ENCODE peak calls at places on chromosomes 3 and 15, in ten cellular contexts. W is cardiac muscle cell, X is left ventricle myocardium inferior, F is colonic mucosa, C is Peyer's patch, U is breast epithelium, S is pancreas, N is HCT116, P is psoas muscle, M is heart right ventricle. Y is an unnamed sample.

GRCh38 chr3:57855943-57856342 is 99.8 kb downstream of the SLMAP start:
- DNase-seq in W (no peak), X (no peak), F (no peak), C (no peak), U (no peak), S (no peak), N (no peak), P (no peak), M (no peak), Y (no peak)

GRCh38 chr15:89114974-89115373 is 26.7 kb downstream of the ABHD2 start:
- DNase-seq in W (peak; percentile 55), X (no peak), F (no peak), C (no peak), U (no peak), S (no peak), N (no peak), P (no peak), M (no peak), Y (no peak)

GRCh38 chr15:25844981-25845680 is 18.0 kb downstream of the ATP10A start:
- DNase-seq in W (no peak), X (no peak), F (no peak), C (no peak), U (no peak), S (no peak), N (no peak), P (no peak), M (no peak), Y (no peak)

GRCh38 chr3:181730364-181730763 is 18.6 kb downstream of the SOX2 start:
- DNase-seq in W (no peak), X (no peak), F (no peak), C (no peak), U (no peak), S (no peak), N (no peak), P (no peak), M (no peak), Y (no peak)

GRCh38 chr3:110293660-110294059 is 778.0 kb upstream of the NECTIN3 start:
- DNase-seq in W (no peak), X (no peak), F (no peak), C (no peak), U (no peak), S (no peak), N (no peak), P (no peak), M (no peak), Y (no peak)

GRCh38 chr3:29427266-29428103 is 146.6 kb downstream of the RBMS3 start:
- DNase-seq in W (no peak), X (no peak), F (no peak), C (no peak), U (no peak), S (no peak), N (no peak), P (no peak), M (peak; percentile 15), Y (no peak)

GRCh38 chr15:60396100-60396499 is 1.7 kb downstream of the ANXA2 start:
- DNase-seq in W (no peak), X (no peak), F (no peak), C (no peak), U (no peak), S (no peak), N (no peak), P (no peak), M (no peak), Y (no peak)

GRCh38 chr3:150020527-150020926 is 49.8 kb upstream of the PFN2 start:
- DNase-seq in W (no peak), X (no peak), F (no peak), C (no peak), U (no peak), S (no peak), N (no peak), P (no peak), M (no peak), Y (no peak)

GRCh38 chr3:122265937-122266336 is 59.1 kb upstream of the CSTA start:
- DNase-seq in W (no peak), X (no peak), F (no peak), C (no peak), U (no peak), S (no peak), N (no peak), P (no peak), M (no peak), Y (no peak)

GRCh38 chr3:9940746-9941145 is 7.1 kb downstream of the CRELD1 start:
- DNase-seq in W (no peak), X (no peak), F (no peak), C (no peak), U (no peak), S (no peak), N (no peak), P (no peak), M (no peak), Y (no peak)

GRCh38 chr15:62972814-62973213 is 69.7 kb upstream of the TPM1 start:
- DNase-seq in W (no peak), X (no peak), F (no peak), C (no peak), U (no peak), S (no peak), N (no peak), P (no peak), M (no peak), Y (no peak)

GRCh38 chr3:69088033-69088432 is 3.3 kb downstream of the ARL6IP5 start:
- DNase-seq in W (no peak), X (no peak), F (no peak), C (no peak), U (no peak), S (no peak), N (no peak), P (no peak), M (no peak), Y (no peak)
- TF ChIP-seq CTCF in W (no peak), X (peak; percentile 15), F (no peak), C (no peak), U (no peak), S (no peak), N (no peak), P (no peak), M (no peak), Y (no peak)

GRCh38 chr3:48038971-48039481 is 22.8 kb upstream of the MAP4 start:
- DNase-seq in W (no peak), X (no peak), F (no peak), C (no peak), U (no peak), S (no peak), N (no peak), P (no peak), M (no peak), Y (no peak)
- H3K4me3 ChIP-seq in W (no peak overlapping the region), X (peak overlapping the region; percentile 19), F (no peak overlapping the region), C (no peak overlapping the region), U (no peak overlapping the region), S (no peak overlapping the region), N (no peak overlapping the region), P (no peak overlapping the region), M (no peak overlapping the region), Y (no peak overlapping the region)

DNA sequence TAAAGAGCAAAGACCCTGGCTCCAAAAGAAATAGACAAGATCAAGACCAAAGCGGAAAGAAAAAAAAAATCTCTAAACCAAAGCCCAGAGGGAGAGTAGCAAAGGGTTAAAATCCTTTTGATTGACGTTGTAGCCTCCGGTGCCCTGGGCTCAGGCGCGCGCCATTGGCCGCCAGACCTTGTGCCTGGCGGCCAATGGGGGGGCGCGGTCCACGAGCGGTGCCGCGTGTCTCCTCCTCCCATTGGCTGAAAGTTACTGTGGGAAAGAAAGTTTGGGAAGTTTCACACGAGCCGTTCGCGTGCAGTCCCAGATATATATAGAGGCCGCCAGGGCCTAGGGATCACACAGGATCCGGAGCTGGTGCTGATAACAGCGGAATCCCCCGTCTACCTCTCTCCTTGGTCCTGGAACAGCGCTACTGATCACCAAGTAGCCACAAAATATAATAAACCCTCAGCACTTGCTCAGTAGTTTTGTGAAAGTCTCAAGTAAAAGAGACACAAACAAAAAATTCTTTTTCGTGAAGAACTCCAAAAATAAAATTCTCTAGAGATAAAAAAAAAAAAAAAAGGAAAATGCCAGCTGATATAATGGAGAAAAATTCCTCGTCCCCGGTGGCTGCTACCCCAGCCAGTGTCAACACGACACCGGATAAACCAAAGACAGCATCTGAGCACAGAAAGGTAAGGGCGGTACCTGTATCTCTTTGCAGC is at the start of gene HES1:
- DNase-seq in W (peak; percentile 98), X (peak; percentile 93), F (peak; percentile 96), C (peak; percentile 94), U (peak; percentile 95), S (peak; percentile 92), N (peak; percentile 95), P (peak; percentile 97), M (peak; percentile 92), Y (peak; percentile 92)
- H3K27me3 ChIP-seq in W (no peaks in the 10 kb centered on the region), X (no peaks in the 10 kb centered on the region), F (no peaks in the 10 kb centered on the region), C (no peaks in the 10 kb centered on the region), U (no peaks in the 10 kb centered on the region), S (no peaks in the 10 kb centered on the region), N (peaks cover 3% of the 10 kb centered on the region), P (no peaks in the 10 kb centered on the region), M (peaks cover 94% of the 10 kb centered on the region), Y (no peaks in the 10 kb centered on the region)

DNA sequence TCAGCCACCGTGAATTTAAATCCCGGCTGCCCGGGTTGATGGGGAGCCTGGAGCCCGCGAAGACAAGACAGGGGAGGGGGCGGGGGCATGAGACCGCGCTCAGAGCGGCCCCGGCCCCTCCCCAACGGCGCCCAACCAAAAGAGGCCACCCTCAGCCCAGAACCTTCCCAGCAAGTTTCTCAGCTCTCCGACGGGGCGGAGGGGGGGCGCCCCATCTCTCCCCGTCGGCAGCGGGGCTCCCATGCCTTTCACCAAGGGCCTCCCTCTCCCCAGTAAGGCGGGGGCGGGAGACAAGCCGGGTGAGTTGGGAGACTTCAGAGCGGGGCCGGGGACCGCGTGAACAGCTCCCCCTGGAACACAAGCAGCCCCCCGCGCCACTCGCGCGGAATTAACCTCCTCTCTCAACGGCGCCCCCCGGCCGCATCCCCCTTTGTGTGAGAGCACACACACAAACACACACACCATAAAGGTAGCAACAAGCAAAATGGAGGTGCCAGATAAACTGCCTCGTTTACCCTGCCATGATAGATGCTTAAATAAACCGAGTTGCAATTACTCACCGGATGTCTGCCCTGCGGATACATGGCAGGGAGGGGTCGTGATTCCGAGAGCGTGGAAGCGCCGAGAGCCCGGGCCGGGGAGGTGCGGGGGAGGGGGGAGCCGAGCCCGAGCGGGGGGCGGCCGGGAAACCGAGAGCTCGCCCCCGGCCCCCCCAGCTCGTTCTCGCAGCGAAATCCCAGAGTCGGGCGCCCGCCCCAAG is 1.3 kb downstream of the TLE3 start:
- DNase-seq in W (peak; percentile 37), X (no peak), F (peak; percentile 63), C (peak; percentile 77), U (peak; percentile 65), S (peak; percentile 73), N (no peak), P (peak; percentile 65), M (peak; percentile 41), Y (peak; percentile 52)
- TF ChIP-seq CTCF in W (peak; percentile 10), X (no peak), F (no peak), C (no peak), U (no peak), S (no peak), N (no peak), P (no peak), M (no peak), Y (no peak)

GRCh38 chr3:12286927-12287726 is 1.7 kb upstream of the PPARG start:
- DNase-seq in W (peak; percentile 9), X (peak; percentile 31), F (peak; percentile 54), C (peak; percentile 57), U (no peak), S (no peak), N (no peak), P (peak; percentile 51), M (peak; percentile 57), Y (no peak)
- H3K4me3 ChIP-seq in W (peak overlapping the region; percentile 22), X (peak overlapping the region; percentile 93), F (peak overlapping the region; percentile 29), C (no peak overlapping the region), U (peak overlapping the region; percentile 88), S (peak overlapping the region; percentile 15), N (peak overlapping the region; percentile 40), P (peak overlapping the region; percentile 74), M (peak overlapping the region; percentile 89), Y (no peak overlapping the region)

GRCh38 chr15:85422607-85423006 is 42.2 kb downstream of the AKAP13 start:
- DNase-seq in W (no peak), X (no peak), F (no peak), C (no peak), U (no peak), S (no peak), N (no peak), P (no peak), M (no peak), Y (no peak)
- H3K27me3 ChIP-seq in W (no peaks in the 10 kb centered on the region), X (no peaks in the 10 kb centered on the region), F (no peaks in the 10 kb centered on the region), C (no peaks in the 10 kb centered on the region), U (no peaks in the 10 kb centered on the region), S (no peaks in the 10 kb centered on the region), N (no peaks in the 10 kb centered on the region), P (no peaks in the 10 kb centered on the region), M (no peaks in the 10 kb centered on the region), Y (no peaks in the 10 kb centered on the region)